ENCODE peak calls at places on chromosomes 5 and 9, in eight cellular contexts. W, C, G, X, H, B, R and J are unnamed samples.

GRCh38 chr5:90939208-90939607 is 380.6 kb downstream of the ADGRV1 start:
- DNase-seq in W (no peak), C (no peak), G (no peak), X (no peak), H (no peak), B (no peak), R (no peak), J (no peak)

GRCh38 chr9:134192311-134192950 is 28.1 kb upstream of the RNU6ATAC start:
- DNase-seq in W (peak; percentile 36), C (no peak), G (no peak), X (no peak), H (no peak), B (peak; percentile 61), R (peak; percentile 8), J (no peak)

GRCh38 chr9:1747568-1747967 is 267.6 kb upstream of the SMARCA2 start:
- DNase-seq in W (no peak), C (no peak), G (no peak), X (no peak), H (no peak), B (no peak), R (no peak), J (no peak)

GRCh38 chr5:149486726-149487635 is 64.3 kb downstream of the CSNK1A1 start:
- DNase-seq in W (no peak), C (no peak), G (peak; percentile 70), X (peak; percentile 70), H (peak; percentile 54), B (no peak), R (no peak), J (peak; percentile 68)

GRCh38 chr5:105828855-105829254 is 1841.9 kb downstream of the EFNA5 start:
- DNase-seq in W (no peak), C (no peak), G (no peak), X (no peak), H (no peak), B (no peak), R (no peak), J (no peak)

GRCh38 chr9:91033802-91034201 is 232.2 kb downstream of the SYK start:
- DNase-seq in W (peak; percentile 69), C (peak; percentile 51), G (no peak), X (no peak), H (no peak), B (peak; percentile 43), R (no peak), J (no peak)

GRCh38 chr5:107673368-107674136 is 2.8 kb upstream of the EFNA5 start:
- DNase-seq in W (peak; percentile 89), C (peak; percentile 69), G (peak; percentile 89), X (peak; percentile 87), H (peak; percentile 93), B (peak; percentile 89), R (peak; percentile 66), J (peak; percentile 92)

GRCh38 chr5:167821669-167822068 is 469.8 kb upstream of the WWC1 start:
- DNase-seq in W (no peak), C (no peak), G (no peak), X (no peak), H (no peak), B (no peak), R (no peak), J (no peak)

GRCh38 chr9:19465571-19466267 is 56.9 kb downstream of the ACER2 start:
- DNase-seq in W (no peak), C (no peak), G (no peak), X (no peak), H (no peak), B (no peak), R (no peak), J (no peak)

GRCh38 chr9:131397100-131397790 is 3.4 kb downstream of the PRRC2B start:
- DNase-seq in W (no peak), C (no peak), G (peak; percentile 36), X (peak; percentile 48), H (no peak), B (peak; percentile 17), R (no peak), J (peak; percentile 60)

GRCh38 chr9:13569706-13570423 is 290.4 kb upstream of the MPDZ start:
- DNase-seq in W (no peak), C (no peak), G (peak; percentile 99), X (no peak), H (peak; percentile 74), B (no peak), R (no peak), J (peak; percentile 22)

GRCh38 chr5:116454417-116454927 is 120.2 kb downstream of the SEMA6A start:
- DNase-seq in W (no peak), C (no peak), G (peak; percentile 89), X (peak; percentile 92), H (peak; percentile 90), B (no peak), R (no peak), J (peak; percentile 92)

GRCh38 chr9:115590016-115590415 is 472.1 kb upstream of the TNC start:
- DNase-seq in W (no peak), C (no peak), G (peak; percentile 99), X (peak; percentile 97), H (peak; percentile 96), B (no peak), R (no peak), J (peak; percentile 88)

DNA sequence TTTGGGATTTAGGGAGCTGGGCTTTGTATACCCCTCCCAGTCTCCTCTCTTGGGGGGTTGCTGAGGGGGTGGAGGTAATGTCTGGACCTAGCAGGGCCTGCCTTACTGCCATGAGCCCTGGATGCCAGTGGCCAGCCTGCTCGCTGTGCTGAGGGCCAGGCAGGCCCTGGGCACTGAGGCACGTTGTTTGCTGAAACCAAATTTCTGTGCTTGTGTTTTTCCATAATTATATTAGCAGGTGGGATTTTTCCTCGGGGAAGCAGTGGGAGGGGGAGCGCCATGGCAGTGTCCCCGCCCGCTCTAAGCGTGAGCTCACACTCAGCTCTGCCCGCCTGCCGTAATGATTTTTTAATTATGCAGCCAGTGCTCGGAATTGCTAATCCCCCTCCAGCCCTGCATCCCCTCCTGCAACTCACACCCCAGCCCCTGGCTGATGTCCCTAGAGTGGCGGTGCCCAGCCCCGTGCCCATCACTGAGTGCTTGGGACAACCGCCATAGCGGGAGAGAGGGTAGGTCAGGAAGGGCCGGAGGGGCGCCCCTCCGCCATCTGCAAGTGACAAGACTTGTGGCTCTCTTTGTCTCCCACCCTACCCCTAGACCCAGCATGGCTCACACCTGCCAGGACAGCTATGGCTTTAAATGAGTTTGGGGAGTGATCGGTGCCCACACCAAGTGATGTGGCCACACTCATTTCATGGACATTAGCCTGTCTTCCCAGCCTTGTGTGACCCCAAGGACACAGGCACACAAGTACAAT is 21.0 kb downstream of the CXXC5 start:
- DNase-seq in W (no peak), C (no peak), G (no peak), X (no peak), H (no peak), B (no peak), R (no peak), J (no peak)
- H3K4me3 ChIP-seq in W (peak overlapping the region; percentile 66), C (peak overlapping the region; percentile 68), G (peak overlapping the region; percentile 60), X (no peak overlapping the region), H (peak overlapping the region; percentile 53), B (peak overlapping the region; percentile 49), R (peak overlapping the region; percentile 44), J (no peak overlapping the region)

GRCh38 chr5:143968071-143968878 is 156.3 kb downstream of the HMHB1 start:
- DNase-seq in W (no peak), C (no peak), G (peak; percentile 87), X (peak; percentile 78), H (peak; percentile 73), B (no peak), R (no peak), J (peak; percentile 73)
- TF ChIP-seq CTCF in W (peak; percentile 29), C (no peak), G (peak; percentile 51), X (peak; percentile 52), H (peak; percentile 41), B (peak; percentile 45), R (no peak), J (peak; percentile 57)

DNA sequence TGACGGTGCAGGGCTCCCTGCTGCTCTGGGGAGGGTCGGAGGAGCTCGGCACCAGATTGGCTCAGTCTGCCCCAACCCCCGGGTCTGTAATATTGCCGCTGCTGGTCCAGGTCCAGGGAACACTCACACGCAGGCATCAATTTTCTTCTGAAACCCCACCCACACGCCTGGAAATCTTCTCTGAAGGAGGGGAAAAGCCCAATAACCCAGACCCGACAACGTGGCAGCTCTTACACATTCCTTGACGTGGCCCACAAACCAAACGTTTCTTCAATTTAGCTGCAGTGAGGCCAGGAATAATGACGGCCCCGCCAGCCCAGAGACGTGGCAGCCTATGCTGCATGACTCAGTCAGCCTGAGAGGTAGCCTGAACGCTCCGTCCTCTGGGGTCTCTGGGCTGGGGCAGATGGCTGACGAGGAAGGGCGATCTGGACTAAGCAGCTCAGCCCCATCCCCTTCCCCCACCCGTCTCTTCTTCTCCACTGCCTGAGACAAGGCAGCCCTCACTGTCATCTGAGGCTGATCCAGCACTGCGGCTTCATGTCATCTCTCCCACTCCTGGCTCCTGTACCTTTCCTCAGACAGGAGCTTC is 9.9 kb upstream of the SPARC start:
- DNase-seq in W (peak; percentile 77), C (no peak), G (peak; percentile 100), X (peak; percentile 99), H (peak; percentile 99), B (peak; percentile 87), R (peak; percentile 79), J (peak; percentile 99)
- H3K4me3 ChIP-seq in W (peak overlapping the region; percentile 17), C (no peak overlapping the region), G (peak overlapping the region; percentile 32), X (no peak overlapping the region), H (peak overlapping the region; percentile 37), B (no peak overlapping the region), R (no peak overlapping the region), J (no peak overlapping the region)

DNA sequence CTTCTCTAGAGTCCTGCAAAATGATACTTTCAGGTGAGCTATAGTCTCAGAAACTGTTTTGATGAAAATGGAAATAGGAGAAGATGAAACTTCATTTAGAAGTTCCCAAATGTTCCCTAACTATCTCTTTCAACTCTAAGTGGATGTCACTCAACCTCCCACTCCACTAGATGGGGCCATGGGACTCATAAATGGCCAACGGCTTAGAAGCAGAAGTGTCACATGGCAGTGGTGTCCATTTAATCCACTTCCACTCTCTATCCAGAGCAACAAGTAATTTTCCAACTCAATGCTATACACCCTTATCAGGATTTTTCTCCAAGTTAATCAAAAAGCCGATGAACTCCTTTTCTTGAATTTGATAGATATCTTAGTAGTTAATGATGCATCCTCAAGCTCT is 295.7 kb downstream of the EDIL3 start:
- DNase-seq in W (no peak), C (no peak), G (peak; percentile 63), X (peak; percentile 44), H (peak; percentile 65), B (no peak), R (no peak), J (peak; percentile 28)
- TF ChIP-seq CTCF in W (peak; percentile 20), C (no peak), G (peak; percentile 43), X (peak; percentile 48), H (peak; percentile 50), B (no peak), R (no peak), J (peak; percentile 21)

GRCh38 chr5:110727025-110727314 is 499 bp upstream of the TMEM232 start:
- DNase-seq in W (no peak), C (no peak), G (no peak), X (peak; percentile 2), H (no peak), B (no peak), R (no peak), J (no peak)
- H3K4me3 ChIP-seq in W (peak overlapping the region; percentile 57), C (peak overlapping the region; percentile 41), G (peak overlapping the region; percentile 53), X (peak overlapping the region; percentile 38), H (peak overlapping the region; percentile 56), B (peak overlapping the region; percentile 51), R (peak overlapping the region; percentile 20), J (peak overlapping the region; percentile 38)

GRCh38 chr5:77991084-77991483 is 214.9 kb upstream of the TBCA start:
- DNase-seq in W (no peak), C (no peak), G (no peak), X (no peak), H (no peak), B (peak; percentile 66), R (no peak), J (no peak)
- TF ChIP-seq CTCF in W (no peak), C (no peak), G (no peak), X (no peak), H (no peak), B (no peak), R (no peak), J (no peak)

GRCh38 chr9:136244116-136244775 is 1.4 kb downstream of the QSOX2 start:
- DNase-seq in W (no peak), C (peak; percentile 27), G (no peak), X (no peak), H (no peak), B (no peak), R (no peak), J (no peak)
- H3K4me3 ChIP-seq in W (peak overlapping the region; percentile 80), C (peak overlapping the region; percentile 40), G (peak overlapping the region; percentile 78), X (no peak overlapping the region), H (peak overlapping the region; percentile 84), B (peak overlapping the region; percentile 79), R (no peak overlapping the region), J (peak overlapping the region; percentile 62)